ENCODE peak calls at places on chromosomes 1 and 21, in four cellular contexts. L is T-helper 1 cell, S is endothelial cell, H is iris pigment epithelial cell. Q is an unnamed sample.

GRCh38 chr1:116508984-116509980 is 61.5 kb downstream of the CD58 start:
- DNase-seq in L (peak), S (no peak), H (peak), Q (no peak)

GRCh38 chr1:178580096-178580495 is 67.2 kb downstream of the TEX35 start:
- DNase-seq in L (no peak), S (no peak), H (no peak), Q (no peak)

GRCh38 chr1:228982637-228983036 is 247.4 kb downstream of the RHOU start:
- DNase-seq in L (no peak), S (no peak), H (peak), Q (no peak)

GRCh38 chr1:223504741-223505140 is 111.5 kb downstream of the CCDC185 start:
- DNase-seq in L (no peak), S (no peak), H (peak), Q (no peak)

GRCh38 chr1:231724041-231724440 is 97.5 kb downstream of the DISC1 start:
- DNase-seq in L (no peak), S (no peak), H (no peak), Q (no peak)

GRCh38 chr1:27430903-27431653 is 38.7 kb downstream of the GPR3 start:
- DNase-seq in L (peak), S (no peak), H (no peak), Q (no peak)

GRCh38 chr1:171107257-171107940 is 16.7 kb downstream of the FMO3 start:
- DNase-seq in L (no peak), S (no peak), H (peak), Q (no peak)

GRCh38 chr1:40532844-40533424 is 1.5 kb downstream of the ZNF684 start:
- DNase-seq in L (peak), S (peak), H (peak), Q (peak)

GRCh38 chr1:119409731-119410130 is 5.2 kb upstream of the HSD3B2 start:
- DNase-seq in L (no peak), S (no peak), H (peak), Q (no peak)

GRCh38 chr21:41956926-41957729 is 3.3 kb upstream of the C2CD2 start:
- DNase-seq in L (no peak), S (no peak), H (peak), Q (no peak)

GRCh38 chr1:241202321-241202845 is 154.6 kb downstream of the RGS7 start:
- DNase-seq in L (no peak), S (no peak), H (no peak), Q (no peak)

GRCh38 chr1:226475112-226475511 is 67.2 kb upstream of the PARP1 start:
- DNase-seq in L (no peak), S (no peak), H (no peak), Q (no peak)

GRCh38 chr1:173395762-173396161 is 81.4 kb upstream of the PRDX6 start:
- DNase-seq in L (no peak), S (no peak), H (no peak), Q (no peak)

GRCh38 chr1:229485318-229485717 is 22.8 kb downstream of the NUP133 start:
- DNase-seq in L (no peak), S (no peak), H (no peak), Q (no peak)

GRCh38 chr1:62912028-62912638 is 128.2 kb downstream of the ATG4C start:
- DNase-seq in L (peak), S (peak), H (peak), Q (no peak)

GRCh38 chr1:201126832-201127754 is at the start of gene ASCL5:
- DNase-seq in L (no peak), S (no peak), H (no peak), Q (no peak)

GRCh38 chr21:20720623-20721022 is 277.6 kb upstream of the NCAM2 start:
- DNase-seq in L (no peak), S (no peak), H (peak), Q (no peak)

GRCh38 chr1:117237701-117238413 is 27.1 kb upstream of the VTCN1 start:
- DNase-seq in L (no peak), S (no peak), H (peak), Q (no peak)

GRCh38 chr1:162019006-162019405 is 4.7 kb downstream of the OLFML2B start:
- DNase-seq in L (no peak), S (no peak), H (peak), Q (no peak)

GRCh38 chr1:41810446-41810845 is 108.3 kb downstream of the HIVEP3 start:
- DNase-seq in L (peak), S (peak), H (peak), Q (no peak)

GRCh38 chr1:93605812-93606512 is 75.7 kb downstream of the BCAR3 start:
- DNase-seq in L (no peak), S (no peak), H (peak), Q (no peak)

GRCh38 chr1:22255341-22256212 is 112.7 kb upstream of the WNT4 start:
- DNase-seq in L (no peak), S (no peak), H (peak), Q (no peak)

GRCh38 chr1:15106608-15107007 is 46.9 kb upstream of the TMEM51 start:
- DNase-seq in L (no peak), S (no peak), H (peak), Q (peak)

GRCh38 chr1:234958066-234958701 is 170.5 kb downstream of the TOMM20 start:
- DNase-seq in L (no peak), S (no peak), H (no peak), Q (no peak)

GRCh38 chr21:32371913-32372314 is 20.9 kb downstream of the URB1 start:
- DNase-seq in L (peak), S (no peak), H (peak), Q (no peak)

GRCh38 chr21:39386194-39386593 is 37.3 kb upstream of the HMGN1 start:
- DNase-seq in L (no peak), S (no peak), H (no peak), Q (no peak)

GRCh38 chr1:23825762-23826522 is 713 bp upstream of the HMGCL start:
- DNase-seq in L (peak), S (no peak), H (no peak), Q (no peak)

GRCh38 chr1:167152192-167152876 is 58.5 kb downstream of the STYXL2 start:
- DNase-seq in L (peak), S (no peak), H (no peak), Q (no peak)

GRCh38 chr1:39576016-39576657 is 453 bp downstream of the PABPC4 start:
- DNase-seq in L (peak), S (peak), H (peak), Q (no peak)

GRCh38 chr1:75136921-75137641 is 2.9 kb downstream of the LHX8 start:
- DNase-seq in L (no peak), S (no peak), H (no peak), Q (no peak)

GRCh38 chr21:27813750-27814149 is 846.9 kb upstream of the ADAMTS5 start:
- DNase-seq in L (no peak), S (no peak), H (no peak), Q (no peak)

GRCh38 chr1:87333692-87334347 is 5.1 kb downstream of the LMO4 start:
- DNase-seq in L (peak), S (no peak), H (peak), Q (no peak)